ENCODE peak calls at places on chromosomes 16 and 17, in ten cellular contexts. F, G, A, E, Y, H, S, R, U and V are unnamed samples.

GRCh38 chr16:78591682-78592103 is 492.2 kb downstream of the WWOX start:
- DNase-seq in F (no peak), G (no peak), A (no peak), E (no peak), Y (no peak), H (no peak), S (no peak), R (no peak), U (no peak), V (no peak)

GRCh38 chr17:34204402-34204801 is 50.7 kb upstream of the CCL2 start:
- DNase-seq in F (no peak), G (no peak), A (no peak), E (no peak), Y (no peak), H (no peak), S (no peak), R (no peak), U (no peak), V (no peak)

GRCh38 chr17:77144227-77144626 is 3.5 kb downstream of the SEC14L1 start:
- DNase-seq in F (no peak), G (no peak), A (no peak), E (no peak), Y (no peak), H (no peak), S (no peak), R (no peak), U (no peak), V (no peak)

GRCh38 chr16:14569213-14569612 is 60.8 kb downstream of the PARN start:
- DNase-seq in F (no peak), G (no peak), A (no peak), E (no peak), Y (no peak), H (no peak), S (no peak), R (peak), U (no peak), V (no peak)

GRCh38 chr17:49197346-49197998 is 12.9 kb downstream of the GNGT2 start:
- DNase-seq in F (no peak), G (no peak), A (no peak), E (no peak), Y (no peak), H (no peak), S (no peak), R (no peak), U (no peak), V (no peak)

GRCh38 chr16:10961231-10961630 is 16.9 kb downstream of the CLEC16A start:
- DNase-seq in F (no peak), G (no peak), A (no peak), E (no peak), Y (peak), H (no peak), S (no peak), R (no peak), U (peak), V (peak)

GRCh38 chr16:31371619-31372484 is 16.9 kb downstream of the ITGAX start:
- DNase-seq in F (no peak), G (no peak), A (no peak), E (no peak), Y (no peak), H (no peak), S (no peak), R (no peak), U (no peak), V (peak)

GRCh38 chr17:39231587-39232551 is 6.1 kb upstream of the STAC2 start:
- DNase-seq in F (no peak), G (no peak), A (peak), E (peak), Y (peak), H (peak), S (no peak), R (peak), U (peak), V (no peak)

GRCh38 chr16:85330694-85331188 is 218.5 kb upstream of the CIBAR2 start:
- DNase-seq in F (no peak), G (peak), A (peak), E (no peak), Y (peak), H (peak), S (no peak), R (no peak), U (peak), V (peak)

GRCh38 chr16:57516176-57516725 is 20.1 kb downstream of the CCDC102A start:
- DNase-seq in F (no peak), G (no peak), A (no peak), E (no peak), Y (no peak), H (no peak), S (no peak), R (no peak), U (no peak), V (no peak)

GRCh38 chr17:46742539-46743270 is 75.8 kb downstream of the WNT3 start:
- DNase-seq in F (no peak), G (peak), A (no peak), E (no peak), Y (peak), H (no peak), S (no peak), R (no peak), U (peak), V (peak)

GRCh38 chr16:84741351-84741791 is 41.6 kb downstream of the USP10 start:
- DNase-seq in F (no peak), G (no peak), A (peak), E (peak), Y (peak), H (no peak), S (no peak), R (no peak), U (peak), V (peak)

GRCh38 chr16:12876778-12877177 is 24.6 kb upstream of the SHISA9 start:
- DNase-seq in F (no peak), G (no peak), A (no peak), E (no peak), Y (no peak), H (no peak), S (no peak), R (no peak), U (no peak), V (no peak)

GRCh38 chr16:85369741-85370528 is 243.2 kb upstream of the GSE1 start:
- DNase-seq in F (no peak), G (peak), A (peak), E (peak), Y (no peak), H (peak), S (no peak), R (peak), U (peak), V (no peak)

GRCh38 chr17:39227364-39227919 is 1.7 kb upstream of the STAC2 start:
- DNase-seq in F (no peak), G (no peak), A (no peak), E (no peak), Y (no peak), H (no peak), S (no peak), R (no peak), U (no peak), V (no peak)

GRCh38 chr17:78384479-78385175 is 6.2 kb downstream of the PGS1 start:
- DNase-seq in F (no peak), G (no peak), A (no peak), E (no peak), Y (no peak), H (no peak), S (no peak), R (no peak), U (no peak), V (no peak)

GRCh38 chr17:68011199-68011665 is 15.0 kb upstream of the C17orf58 start:
- DNase-seq in F (no peak), G (peak), A (peak), E (peak), Y (no peak), H (peak), S (no peak), R (peak), U (peak), V (no peak)

GRCh38 chr17:19743101-19744100 is 4.7 kb downstream of the ALDH3A1 start:
- DNase-seq in F (no peak), G (no peak), A (no peak), E (no peak), Y (no peak), H (no peak), S (no peak), R (no peak), U (no peak), V (no peak)

GRCh38 chr17:36142806-36143205 is 33.6 kb downstream of the TBC1D3B start:
- DNase-seq in F (no peak), G (no peak), A (no peak), E (no peak), Y (no peak), H (no peak), S (no peak), R (no peak), U (no peak), V (no peak)

GRCh38 chr17:72336804-72337070 is 215.9 kb downstream of the SOX9 start:
- DNase-seq in F (no peak), G (no peak), A (no peak), E (no peak), Y (no peak), H (no peak), S (no peak), R (no peak), U (no peak), V (no peak)

GRCh38 chr16:57024894-57025680 is 35.7 kb downstream of the NLRC5 start:
- DNase-seq in F (no peak), G (no peak), A (no peak), E (no peak), Y (no peak), H (no peak), S (no peak), R (no peak), U (no peak), V (no peak)

GRCh38 chr17:32261937-32262510 is 3.6 kb upstream of the RHBDL3 start:
- DNase-seq in F (no peak), G (no peak), A (no peak), E (no peak), Y (no peak), H (peak), S (no peak), R (no peak), U (no peak), V (no peak)

GRCh38 chr17:49976163-49976827 is 7.3 kb downstream of the DLX4 start:
- DNase-seq in F (no peak), G (no peak), A (no peak), E (no peak), Y (no peak), H (no peak), S (no peak), R (no peak), U (no peak), V (no peak)

GRCh38 chr17:82272495-82273326 is 789 bp downstream of the CSNK1D start:
- DNase-seq in F (no peak), G (peak), A (peak), E (peak), Y (no peak), H (peak), S (no peak), R (peak), U (peak), V (no peak)